ENCODE peak calls at places on chromosomes 11 and 22, in nine cellular contexts. One of them, this sample, is unnamed.

GRCh38 chr11:96200243-96200642 is 142.8 kb downstream of the MAML2 start:
- DNase-seq in uterus: no peak
- DNase-seq in breast epithelium: no peak
- DNase-seq in left lung: no peak
- DNase-seq in adrenal gland: no peak
- DNase-seq in effector memory CD4-positive, alpha-beta T cell: no peak
- DNase-seq in GM23248: peak
- DNase-seq in aorta: no peak
- DNase-seq in transverse colon: no peak
- DNase-seq in this sample: no peak

GRCh38 chr22:45226681-45227186 is 14.0 kb downstream of the KIAA0930 start:
- DNase-seq in uterus: no peak
- DNase-seq in breast epithelium: no peak
- DNase-seq in left lung: peak
- DNase-seq in adrenal gland: peak
- DNase-seq in effector memory CD4-positive, alpha-beta T cell: no peak
- DNase-seq in GM23248: peak
- DNase-seq in aorta: peak
- DNase-seq in transverse colon: no peak
- DNase-seq in this sample: peak

GRCh38 chr11:74726547-74727182 is 4.6 kb downstream of the CHRDL2 start:
- DNase-seq in uterus: peak
- DNase-seq in breast epithelium: peak
- DNase-seq in left lung: peak
- DNase-seq in adrenal gland: peak
- DNase-seq in effector memory CD4-positive, alpha-beta T cell: peak
- DNase-seq in GM23248: peak
- DNase-seq in aorta: peak
- DNase-seq in transverse colon: peak
- DNase-seq in this sample: peak

GRCh38 chr11:30351061-30351460 is 28.2 kb downstream of the ARL14EP start:
- DNase-seq in uterus: no peak
- DNase-seq in breast epithelium: no peak
- DNase-seq in left lung: no peak
- DNase-seq in adrenal gland: no peak
- DNase-seq in effector memory CD4-positive, alpha-beta T cell: no peak
- DNase-seq in GM23248: no peak
- DNase-seq in aorta: no peak
- DNase-seq in transverse colon: no peak
- DNase-seq in this sample: no peak

GRCh38 chr22:42388130-42388797 is 43.9 kb downstream of the NFAM1 start:
- DNase-seq in uterus: no peak
- DNase-seq in breast epithelium: no peak
- DNase-seq in left lung: no peak
- DNase-seq in adrenal gland: no peak
- DNase-seq in effector memory CD4-positive, alpha-beta T cell: no peak
- DNase-seq in GM23248: peak
- DNase-seq in aorta: no peak
- DNase-seq in transverse colon: no peak
- DNase-seq in this sample: peak

GRCh38 chr11:911031-911889 is 650 bp upstream of the CHID1 start:
- DNase-seq in uterus: peak
- DNase-seq in breast epithelium: no peak
- DNase-seq in left lung: peak
- DNase-seq in adrenal gland: peak
- DNase-seq in effector memory CD4-positive, alpha-beta T cell: no peak
- DNase-seq in GM23248: peak
- DNase-seq in aorta: peak
- DNase-seq in transverse colon: peak
- DNase-seq in this sample: no peak

GRCh38 chr11:79440451-79441158 is at the start of gene TENM4:
- DNase-seq in uterus: peak
- DNase-seq in breast epithelium: peak
- DNase-seq in left lung: peak
- DNase-seq in adrenal gland: peak
- DNase-seq in effector memory CD4-positive, alpha-beta T cell: no peak
- DNase-seq in GM23248: peak
- DNase-seq in aorta: peak
- DNase-seq in transverse colon: peak
- DNase-seq in this sample: peak

GRCh38 chr11:11211186-11211585 is 141.9 kb downstream of the CSNK2A3 start:
- DNase-seq in uterus: no peak
- DNase-seq in breast epithelium: no peak
- DNase-seq in left lung: no peak
- DNase-seq in adrenal gland: no peak
- DNase-seq in effector memory CD4-positive, alpha-beta T cell: no peak
- DNase-seq in GM23248: no peak
- DNase-seq in aorta: no peak
- DNase-seq in transverse colon: no peak
- DNase-seq in this sample: no peak

GRCh38 chr11:68213135-68213515 is at the start of gene KMT5B:
- DNase-seq in uterus: peak
- DNase-seq in breast epithelium: peak
- DNase-seq in left lung: peak
- DNase-seq in adrenal gland: peak
- DNase-seq in effector memory CD4-positive, alpha-beta T cell: peak
- DNase-seq in GM23248: no peak
- DNase-seq in aorta: peak
- DNase-seq in transverse colon: peak
- DNase-seq in this sample: no peak

GRCh38 chr11:113417428-113417827 is 29.8 kb downstream of the ANKK1 start:
- DNase-seq in uterus: no peak
- DNase-seq in breast epithelium: no peak
- DNase-seq in left lung: no peak
- DNase-seq in adrenal gland: no peak
- DNase-seq in effector memory CD4-positive, alpha-beta T cell: no peak
- DNase-seq in GM23248: no peak
- DNase-seq in aorta: no peak
- DNase-seq in transverse colon: no peak
- DNase-seq in this sample: no peak

GRCh38 chr22:35517207-35517606 is 23.4 kb upstream of the RASD2 start:
- DNase-seq in uterus: no peak
- DNase-seq in breast epithelium: no peak
- DNase-seq in left lung: no peak
- DNase-seq in adrenal gland: no peak
- DNase-seq in effector memory CD4-positive, alpha-beta T cell: no peak
- DNase-seq in GM23248: no peak
- DNase-seq in aorta: no peak
- DNase-seq in transverse colon: no peak
- DNase-seq in this sample: no peak

GRCh38 chr22:37715760-37716159 is 18.9 kb downstream of the TRIOBP start:
- DNase-seq in uterus: no peak
- DNase-seq in breast epithelium: no peak
- DNase-seq in left lung: no peak
- DNase-seq in adrenal gland: no peak
- DNase-seq in effector memory CD4-positive, alpha-beta T cell: no peak
- DNase-seq in GM23248: no peak
- DNase-seq in aorta: no peak
- DNase-seq in transverse colon: no peak
- DNase-seq in this sample: no peak

GRCh38 chr22:49889071-49889470 is 29.2 kb downstream of the ALG12 start:
- DNase-seq in uterus: no peak
- DNase-seq in breast epithelium: no peak
- DNase-seq in left lung: no peak
- DNase-seq in adrenal gland: no peak
- DNase-seq in effector memory CD4-positive, alpha-beta T cell: no peak
- DNase-seq in GM23248: no peak
- DNase-seq in aorta: no peak
- DNase-seq in transverse colon: no peak
- DNase-seq in this sample: no peak

GRCh38 chr11:14809466-14809865 is 82.6 kb downstream of the CYP2R1 start:
- DNase-seq in uterus: no peak
- DNase-seq in breast epithelium: no peak
- DNase-seq in left lung: no peak
- DNase-seq in adrenal gland: no peak
- DNase-seq in effector memory CD4-positive, alpha-beta T cell: no peak
- DNase-seq in GM23248: peak
- DNase-seq in aorta: no peak
- DNase-seq in transverse colon: no peak
- DNase-seq in this sample: no peak

GRCh38 chr22:37999640-38000272 is 15.4 kb upstream of the SOX10 start:
- DNase-seq in uterus: no peak
- DNase-seq in breast epithelium: no peak
- DNase-seq in left lung: no peak
- DNase-seq in adrenal gland: peak
- DNase-seq in effector memory CD4-positive, alpha-beta T cell: no peak
- DNase-seq in GM23248: peak
- DNase-seq in aorta: no peak
- DNase-seq in transverse colon: no peak
- DNase-seq in this sample: no peak

GRCh38 chr11:8813658-8814057 is 97.3 kb upstream of the AKIP1 start:
- DNase-seq in uterus: peak
- DNase-seq in breast epithelium: no peak
- DNase-seq in left lung: peak
- DNase-seq in adrenal gland: peak
- DNase-seq in effector memory CD4-positive, alpha-beta T cell: peak
- DNase-seq in GM23248: peak
- DNase-seq in aorta: peak
- DNase-seq in transverse colon: peak
- DNase-seq in this sample: peak
- H3K27ac ChIP-seq in uterus: peak
- H3K27ac ChIP-seq in breast epithelium: peak
- H3K27ac ChIP-seq in left lung: peak
- H3K27ac ChIP-seq in adrenal gland: peak
- H3K27ac ChIP-seq in effector memory CD4-positive, alpha-beta T cell: no peak
- H3K27ac ChIP-seq in GM23248: peak
- H3K27ac ChIP-seq in aorta: no peak
- H3K27ac ChIP-seq in transverse colon: peak
- H3K27ac ChIP-seq in this sample: no peak

DNA sequence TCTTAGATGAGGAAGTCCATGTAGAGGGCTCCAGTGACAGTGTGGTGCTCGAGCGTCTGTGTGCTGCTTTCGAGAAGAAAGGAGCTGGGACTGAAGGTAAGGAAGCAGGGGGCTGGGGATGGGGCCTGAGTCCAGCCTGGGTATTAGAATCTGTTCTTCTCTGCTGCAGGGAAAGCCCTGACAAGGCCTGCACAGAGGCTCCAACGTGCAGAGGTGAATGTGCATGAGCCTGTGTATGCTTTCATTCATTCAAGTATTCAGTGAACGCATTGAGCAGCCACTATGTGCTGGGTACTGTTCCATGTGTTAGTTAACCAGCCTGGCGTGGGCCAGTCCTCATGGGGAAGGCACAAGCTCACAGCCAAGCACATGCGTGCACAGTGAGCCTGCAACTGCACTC is 93.4 kb downstream of the MYO18B start:
- DNase-seq in uterus: no peak
- DNase-seq in breast epithelium: no peak
- DNase-seq in left lung: no peak
- DNase-seq in adrenal gland: no peak
- DNase-seq in effector memory CD4-positive, alpha-beta T cell: no peak
- DNase-seq in GM23248: no peak
- DNase-seq in aorta: no peak
- DNase-seq in transverse colon: no peak
- DNase-seq in this sample: no peak
- H3K27ac ChIP-seq in uterus: no peak
- H3K27ac ChIP-seq in breast epithelium: no peak
- H3K27ac ChIP-seq in left lung: no peak
- H3K27ac ChIP-seq in adrenal gland: no peak
- H3K27ac ChIP-seq in effector memory CD4-positive, alpha-beta T cell: no peak
- H3K27ac ChIP-seq in GM23248: no peak
- H3K27ac ChIP-seq in aorta: no peak
- H3K27ac ChIP-seq in transverse colon: no peak
- H3K27ac ChIP-seq in this sample: no peak

DNA sequence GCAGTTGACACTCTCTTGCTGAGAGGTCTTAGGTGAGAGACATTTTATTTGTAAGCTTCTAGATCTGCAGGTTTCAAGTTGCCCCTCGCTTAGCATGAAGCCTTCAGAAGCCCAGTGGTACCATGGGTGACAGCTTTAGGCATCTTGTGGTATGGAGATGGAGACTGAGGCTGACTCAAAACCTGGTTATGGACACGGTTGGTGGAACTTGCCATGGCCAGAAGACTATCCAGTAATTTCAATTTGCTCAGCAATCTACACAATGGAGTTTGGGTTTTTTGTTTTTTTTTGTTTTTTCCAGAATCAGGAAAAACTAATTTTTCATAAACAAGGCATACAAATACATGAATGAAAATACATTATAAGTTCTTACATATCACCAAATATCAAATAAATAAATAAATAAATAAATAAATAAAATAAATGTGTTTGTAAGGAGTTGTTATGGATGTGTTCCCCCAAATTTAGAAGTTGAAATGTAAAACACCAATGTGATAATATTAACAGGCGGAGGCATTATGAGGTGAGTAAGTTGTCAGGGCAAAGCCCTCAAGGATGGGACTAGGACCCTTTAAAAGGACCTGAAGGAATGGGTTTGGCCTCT is 22.6 kb downstream of the ETS1 start:
- DNase-seq in uterus: no peak
- DNase-seq in breast epithelium: no peak
- DNase-seq in left lung: no peak
- DNase-seq in adrenal gland: no peak
- DNase-seq in effector memory CD4-positive, alpha-beta T cell: no peak
- DNase-seq in GM23248: no peak
- DNase-seq in aorta: no peak
- DNase-seq in transverse colon: no peak
- DNase-seq in this sample: no peak
- H3K27ac ChIP-seq in uterus: no peak
- H3K27ac ChIP-seq in breast epithelium: no peak
- H3K27ac ChIP-seq in left lung: no peak
- H3K27ac ChIP-seq in adrenal gland: no peak
- H3K27ac ChIP-seq in effector memory CD4-positive, alpha-beta T cell: no peak
- H3K27ac ChIP-seq in GM23248: no peak
- H3K27ac ChIP-seq in aorta: no peak
- H3K27ac ChIP-seq in transverse colon: no peak
- H3K27ac ChIP-seq in this sample: no peak

GRCh38 chr11:36077368-36077767 is 133.5 kb downstream of the LDLRAD3 start:
- DNase-seq in uterus: no peak
- DNase-seq in breast epithelium: no peak
- DNase-seq in left lung: no peak
- DNase-seq in adrenal gland: no peak
- DNase-seq in effector memory CD4-positive, alpha-beta T cell: no peak
- DNase-seq in GM23248: no peak
- DNase-seq in aorta: no peak
- DNase-seq in transverse colon: no peak
- DNase-seq in this sample: no peak

GRCh38 chr11:36071917-36072500 is 128.1 kb downstream of the LDLRAD3 start:
- DNase-seq in uterus: no peak
- DNase-seq in breast epithelium: no peak
- DNase-seq in left lung: no peak
- DNase-seq in adrenal gland: no peak
- DNase-seq in effector memory CD4-positive, alpha-beta T cell: no peak
- DNase-seq in GM23248: no peak
- DNase-seq in aorta: no peak
- DNase-seq in transverse colon: no peak
- DNase-seq in this sample: no peak

GRCh38 chr11:36075053-36075452 is 131.2 kb downstream of the LDLRAD3 start:
- DNase-seq in uterus: no peak
- DNase-seq in breast epithelium: no peak
- DNase-seq in left lung: no peak
- DNase-seq in adrenal gland: no peak
- DNase-seq in effector memory CD4-positive, alpha-beta T cell: no peak
- DNase-seq in GM23248: peak
- DNase-seq in aorta: no peak
- DNase-seq in transverse colon: no peak
- DNase-seq in this sample: no peak

GRCh38 chr11:36070215-36070976 is 126.5 kb downstream of the LDLRAD3 start:
- DNase-seq in uterus: no peak
- DNase-seq in breast epithelium: no peak
- DNase-seq in left lung: no peak
- DNase-seq in adrenal gland: no peak
- DNase-seq in effector memory CD4-positive, alpha-beta T cell: no peak
- DNase-seq in GM23248: no peak
- DNase-seq in aorta: no peak
- DNase-seq in transverse colon: no peak
- DNase-seq in this sample: no peak

GRCh38 chr11:36073411-36074203 is 129.7 kb downstream of the LDLRAD3 start:
- DNase-seq in uterus: no peak
- DNase-seq in breast epithelium: no peak
- DNase-seq in left lung: peak
- DNase-seq in adrenal gland: peak
- DNase-seq in effector memory CD4-positive, alpha-beta T cell: no peak
- DNase-seq in GM23248: peak
- DNase-seq in aorta: peak
- DNase-seq in transverse colon: no peak
- DNase-seq in this sample: peak
- H3K27ac ChIP-seq in uterus: no peak
- H3K27ac ChIP-seq in breast epithelium: no peak
- H3K27ac ChIP-seq in left lung: no peak
- H3K27ac ChIP-seq in adrenal gland: peak
- H3K27ac ChIP-seq in effector memory CD4-positive, alpha-beta T cell: no peak
- H3K27ac ChIP-seq in GM23248: no peak
- H3K27ac ChIP-seq in aorta: no peak
- H3K27ac ChIP-seq in transverse colon: no peak
- H3K27ac ChIP-seq in this sample: peak

This sample was measured in caudate nucleus.